ENCODE peak calls at places on chromosomes 13 and 19, in four cellular contexts. L, D, X and B are unnamed samples.

GRCh38 chr19:33406521-33407139 is 33.1 kb downstream of the CEBPG start:
- DNase-seq in D (no peak), X (peak; percentile 70), L (no peak), B (peak; percentile 47)

GRCh38 chr19:45800009-45800553 is 7.4 kb upstream of the DMWD start:
- DNase-seq in D (peak; percentile 20), X (peak; percentile 68), L (no peak), B (no peak)

GRCh38 chr13:61246351-61246750 is 169.3 kb downstream of the PCDH20 start:
- DNase-seq in L (no peak), D (no peak), X (no peak), B (no peak)

GRCh38 chr19:34482380-34483250 is 1.1 kb downstream of the WTIP start:
- DNase-seq in L (no peak), D (no peak), X (peak; percentile 36), B (no peak)

GRCh38 chr13:44819245-44819644 is 170.0 kb downstream of the NUFIP1 start:
- DNase-seq in L (no peak), D (peak; percentile 61), X (peak; percentile 55), B (no peak)

GRCh38 chr13:81738364-81738763 is 1397.4 kb upstream of the SPRY2 start:
- DNase-seq in D (no peak), X (no peak), L (peak; percentile 2), B (no peak)

GRCh38 chr13:33855371-33855895 is 37.5 kb downstream of the RFC3 start:
- DNase-seq in L (no peak), X (no peak), D (no peak), B (no peak)

GRCh38 chr19:16118489-16119033 is 6.9 kb downstream of the RAB8A start:
- DNase-seq in D (no peak), L (no peak), X (no peak), B (no peak)

GRCh38 chr13:51495300-51495699 is 42.5 kb upstream of the INTS6 start:
- DNase-seq in D (no peak), L (no peak), X (no peak), B (no peak)

GRCh38 chr19:7646426-7646700 is 9.5 kb downstream of the STXBP2 start:
- DNase-seq in X (no peak), D (no peak), L (no peak), B (no peak)

GRCh38 chr13:101579291-101579802 is 126.9 kb downstream of the ITGBL1 start:
- DNase-seq in X (peak; percentile 30), D (no peak), L (no peak), B (no peak)

GRCh38 chr19:46426035-46426505 is 2.7 kb downstream of the PNMA8C start:
- DNase-seq in L (no peak), X (no peak), D (no peak), B (peak; percentile 34)

GRCh38 chr19:17686592-17687042 is 1.5 kb downstream of the UNC13A start:
- DNase-seq in D (no peak), X (peak; percentile 60), L (no peak), B (no peak)

GRCh38 chr19:3263866-3264265 is 39.4 kb downstream of the CELF5 start:
- DNase-seq in X (no peak), L (no peak), D (no peak), B (no peak)

GRCh38 chr13:109126973-109127615 is 497.7 kb downstream of the MYO16 start:
- DNase-seq in X (no peak), D (no peak), L (no peak), B (no peak)

GRCh38 chr13:98802999-98803666 is 50.7 kb upstream of the SLC15A1 start:
- DNase-seq in X (no peak), D (no peak), L (no peak), B (no peak)

GRCh38 chr13:98848736-98849135 is 96.3 kb upstream of the SLC15A1 start:
- DNase-seq in X (no peak), D (no peak), L (no peak), B (no peak)

GRCh38 chr13:32381539-32381938 is 46.4 kb downstream of the N4BP2L1 start:
- DNase-seq in X (no peak), D (no peak), L (no peak), B (no peak)

GRCh38 chr19:11982526-11982925 is 17.7 kb downstream of the ZNF763 start:
- DNase-seq in L (no peak), D (no peak), X (peak; percentile 24), B (no peak)

GRCh38 chr19:53871448-53871847 is 3.8 kb downstream of the MYADM start:
- DNase-seq in X (no peak), L (no peak), D (no peak), B (no peak)

GRCh38 chr19:7873304-7874079 is 698 bp downstream of the PRR36 start:
- DNase-seq in X (no peak), L (no peak), D (no peak), B (no peak)

GRCh38 chr13:46609726-46610125 is 56.8 kb downstream of the LRCH1 start:
- DNase-seq in D (no peak), X (no peak), L (no peak), B (no peak)

GRCh38 chr13:39688699-39689405 is 33.4 kb downstream of the COG6 start:
- DNase-seq in L (no peak), D (no peak), X (peak; percentile 4), B (no peak)

GRCh38 chr19:13758795-13759194 is 5.5 kb upstream of the MRI1 start:
- DNase-seq in L (no peak), X (no peak), D (no peak), B (no peak)

GRCh38 chr19:30668521-30669155 is 296.5 kb downstream of the ZNF536 start:
- DNase-seq in X (no peak), D (no peak), L (no peak), B (no peak)

GRCh38 chr13:98365291-98365690 is 188.2 kb upstream of the RNF113B start:
- DNase-seq in L (no peak), D (no peak), X (no peak), B (no peak)

GRCh38 chr19:44747739-44748425 is 626 bp upstream of the BCL3 start:
- DNase-seq in X (peak; percentile 71), D (no peak), L (no peak), B (peak; percentile 65)

GRCh38 chr19:45716314-45717130 is 14.2 kb downstream of the FBXO46 start:
- DNase-seq in X (peak; percentile 24), D (no peak), L (no peak), B (peak; percentile 37)

GRCh38 chr13:40230833-40231266 is 435.6 kb downstream of the FOXO1 start:
- DNase-seq in D (no peak), X (peak; percentile 35), L (no peak), B (no peak)

GRCh38 chr13:111184685-111185401 is 69.7 kb downstream of the ARHGEF7 start:
- DNase-seq in D (no peak), X (no peak), L (no peak), B (no peak)

GRCh38 chr19:29841209-29841558 is 29.4 kb downstream of the CCNE1 start:
- DNase-seq in D (no peak), L (no peak), X (peak; percentile 45), B (peak; percentile 13)

GRCh38 chr19:18481505-18482222 is 40.2 kb downstream of the ELL start:
- DNase-seq in L (no peak), X (no peak), D (no peak), B (no peak)

GRCh38 chr19:39408392-39409206 is 2.0 kb downstream of the ZFP36 start:
- DNase-seq in X (no peak), L (no peak), D (no peak), B (peak; percentile 50)